ENCODE peak calls at places on chromosomes 11 and 22, in four cellular contexts. One of them, this sample, is unnamed.

GRCh38 chr22:39148727-39149535 is 3.5 kb downstream of the CBX7 start:
- DNase-seq in CD4-positive, alpha-beta T cell: peak; percentile 53
- DNase-seq in smooth muscle cell of the brain vasculature: no peak
- DNase-seq in T-helper 2 cell: peak; percentile 70
- DNase-seq in this sample: peak; percentile 72

GRCh38 chr22:34760276-34761008 is 305.5 kb upstream of the ISX start:
- DNase-seq in T-helper 2 cell: no peak
- DNase-seq in CD4-positive, alpha-beta T cell: no peak
- DNase-seq in smooth muscle cell of the brain vasculature: no peak
- DNase-seq in this sample: no peak

GRCh38 chr11:40168461-40168860 is 1291.0 kb downstream of the LRRC4C start:
- DNase-seq in smooth muscle cell of the brain vasculature: no peak
- DNase-seq in T-helper 2 cell: no peak
- DNase-seq in CD4-positive, alpha-beta T cell: no peak
- DNase-seq in this sample: no peak

GRCh38 chr22:24510694-24511625 is 15.8 kb downstream of the UPB1 start:
- DNase-seq in CD4-positive, alpha-beta T cell: no peak
- DNase-seq in smooth muscle cell of the brain vasculature: no peak
- DNase-seq in T-helper 2 cell: no peak
- DNase-seq in this sample: no peak

GRCh38 chr11:87301785-87302540 is 264.2 kb downstream of the TMEM135 start:
- DNase-seq in CD4-positive, alpha-beta T cell: no peak
- DNase-seq in T-helper 2 cell: no peak
- DNase-seq in smooth muscle cell of the brain vasculature: no peak
- DNase-seq in this sample: no peak

GRCh38 chr11:60971520-60971919 is at the start of gene CD6:
- DNase-seq in CD4-positive, alpha-beta T cell: peak; percentile 70
- DNase-seq in smooth muscle cell of the brain vasculature: no peak
- DNase-seq in T-helper 2 cell: peak; percentile 50
- DNase-seq in this sample: peak; percentile 71

GRCh38 chr11:33633251-33634003 is 67.2 kb downstream of the C11orf91 start:
- DNase-seq in CD4-positive, alpha-beta T cell: no peak
- DNase-seq in T-helper 2 cell: no peak
- DNase-seq in smooth muscle cell of the brain vasculature: peak; percentile 62
- DNase-seq in this sample: no peak

GRCh38 chr11:121933694-121934093 is 182.3 kb downstream of the BLID start:
- DNase-seq in CD4-positive, alpha-beta T cell: no peak
- DNase-seq in T-helper 2 cell: no peak
- DNase-seq in smooth muscle cell of the brain vasculature: no peak
- DNase-seq in this sample: no peak

GRCh38 chr22:17501679-17502285 is 61.5 kb upstream of the SLC25A18 start:
- DNase-seq in T-helper 2 cell: no peak
- DNase-seq in CD4-positive, alpha-beta T cell: peak; percentile 10
- DNase-seq in smooth muscle cell of the brain vasculature: peak; percentile 54
- DNase-seq in this sample: peak; percentile 22

GRCh38 chr11:28860898-28861297 is 752.7 kb downstream of the METTL15 start:
- DNase-seq in CD4-positive, alpha-beta T cell: no peak
- DNase-seq in smooth muscle cell of the brain vasculature: peak; percentile 28
- DNase-seq in T-helper 2 cell: no peak
- DNase-seq in this sample: no peak

GRCh38 chr11:14094481-14095037 is 132.0 kb downstream of the SPON1 start:
- DNase-seq in CD4-positive, alpha-beta T cell: no peak
- DNase-seq in T-helper 2 cell: no peak
- DNase-seq in smooth muscle cell of the brain vasculature: no peak
- DNase-seq in this sample: no peak

GRCh38 chr22:41681616-41682015 is 7.1 kb downstream of the SNU13 start:
- DNase-seq in CD4-positive, alpha-beta T cell: no peak
- DNase-seq in T-helper 2 cell: no peak
- DNase-seq in smooth muscle cell of the brain vasculature: no peak
- DNase-seq in this sample: no peak

GRCh38 chr11:117221775-117222517 is 9.9 kb downstream of the PCSK7 start:
- DNase-seq in CD4-positive, alpha-beta T cell: no peak
- DNase-seq in smooth muscle cell of the brain vasculature: peak; percentile 73
- DNase-seq in T-helper 2 cell: no peak
- DNase-seq in this sample: no peak

GRCh38 chr11:77082838-77083552 is 16.2 kb downstream of the CAPN5 start:
- DNase-seq in T-helper 2 cell: no peak
- DNase-seq in CD4-positive, alpha-beta T cell: peak; percentile 37
- DNase-seq in smooth muscle cell of the brain vasculature: no peak
- DNase-seq in this sample: peak; percentile 46

GRCh38 chr11:111093061-111093460 is 152.5 kb upstream of the POU2AF2 start:
- DNase-seq in T-helper 2 cell: no peak
- DNase-seq in CD4-positive, alpha-beta T cell: no peak
- DNase-seq in smooth muscle cell of the brain vasculature: no peak
- DNase-seq in this sample: no peak

GRCh38 chr11:116981216-116981887 is 116.9 kb downstream of the SIK3 start:
- DNase-seq in CD4-positive, alpha-beta T cell: no peak
- DNase-seq in T-helper 2 cell: no peak
- DNase-seq in smooth muscle cell of the brain vasculature: no peak
- DNase-seq in this sample: no peak

GRCh38 chr22:37068859-37069258 is 17.3 kb downstream of the KCTD17 start:
- DNase-seq in CD4-positive, alpha-beta T cell: no peak
- DNase-seq in T-helper 2 cell: no peak
- DNase-seq in smooth muscle cell of the brain vasculature: no peak
- DNase-seq in this sample: no peak

GRCh38 chr22:21862386-21863242 is 4.8 kb downstream of the MAPK1 start:
- DNase-seq in smooth muscle cell of the brain vasculature: no peak
- DNase-seq in CD4-positive, alpha-beta T cell: no peak
- DNase-seq in T-helper 2 cell: no peak
- DNase-seq in this sample: no peak

GRCh38 chr11:126012852-126013251 is 49.8 kb downstream of the CDON start:
- DNase-seq in CD4-positive, alpha-beta T cell: no peak
- DNase-seq in smooth muscle cell of the brain vasculature: no peak
- DNase-seq in T-helper 2 cell: no peak
- DNase-seq in this sample: no peak

GRCh38 chr11:63564056-63564784 is 1.0 kb upstream of the PLAAT2 start:
- DNase-seq in smooth muscle cell of the brain vasculature: no peak
- DNase-seq in T-helper 2 cell: no peak
- DNase-seq in CD4-positive, alpha-beta T cell: no peak
- DNase-seq in this sample: no peak

GRCh38 chr11:208917-209260 is 1.4 kb downstream of the RIC8A start:
- DNase-seq in T-helper 2 cell: no peak
- DNase-seq in CD4-positive, alpha-beta T cell: no peak
- DNase-seq in smooth muscle cell of the brain vasculature: no peak
- DNase-seq in this sample: no peak

GRCh38 chr11:122998727-122999370 is 17.2 kb upstream of the BSX start:
- DNase-seq in smooth muscle cell of the brain vasculature: no peak
- DNase-seq in T-helper 2 cell: no peak
- DNase-seq in CD4-positive, alpha-beta T cell: no peak
- DNase-seq in this sample: no peak

GRCh38 chr11:71252434-71252781 is at the start of gene SHANK2:
- DNase-seq in CD4-positive, alpha-beta T cell: no peak
- DNase-seq in smooth muscle cell of the brain vasculature: no peak
- DNase-seq in T-helper 2 cell: no peak
- DNase-seq in this sample: no peak

GRCh38 chr11:2202900-2203439 is 31.4 kb upstream of the TH start:
- DNase-seq in CD4-positive, alpha-beta T cell: peak; percentile 2
- DNase-seq in T-helper 2 cell: no peak
- DNase-seq in smooth muscle cell of the brain vasculature: no peak
- DNase-seq in this sample: no peak

GRCh38 chr11:82858556-82859091 is 41.6 kb downstream of the PRCP start:
- DNase-seq in T-helper 2 cell: no peak
- DNase-seq in CD4-positive, alpha-beta T cell: no peak
- DNase-seq in smooth muscle cell of the brain vasculature: no peak
- DNase-seq in this sample: no peak

GRCh38 chr11:17535488-17535887 is 8.7 kb downstream of the USH1C start:
- DNase-seq in CD4-positive, alpha-beta T cell: no peak
- DNase-seq in T-helper 2 cell: no peak
- DNase-seq in smooth muscle cell of the brain vasculature: no peak
- DNase-seq in this sample: no peak

GRCh38 chr11:132312616-132313210 is 942.3 kb downstream of the NTM start:
- DNase-seq in CD4-positive, alpha-beta T cell: no peak
- DNase-seq in smooth muscle cell of the brain vasculature: no peak
- DNase-seq in T-helper 2 cell: no peak
- DNase-seq in this sample: no peak

GRCh38 chr11:34364102-34364501 is 6.3 kb upstream of the ABTB2 start:
- DNase-seq in CD4-positive, alpha-beta T cell: no peak
- DNase-seq in T-helper 2 cell: no peak
- DNase-seq in smooth muscle cell of the brain vasculature: no peak
- DNase-seq in this sample: no peak

GRCh38 chr11:86807356-86807755 is 7.0 kb downstream of the PRSS23 start:
- DNase-seq in smooth muscle cell of the brain vasculature: no peak
- DNase-seq in CD4-positive, alpha-beta T cell: no peak
- DNase-seq in T-helper 2 cell: no peak
- DNase-seq in this sample: no peak

GRCh38 chr22:46934746-46935491 is 172.5 kb downstream of the TBC1D22A start:
- DNase-seq in T-helper 2 cell: no peak
- DNase-seq in CD4-positive, alpha-beta T cell: no peak
- DNase-seq in smooth muscle cell of the brain vasculature: peak; percentile 45
- DNase-seq in this sample: no peak

GRCh38 chr11:65316979-65317786 is 2.5 kb downstream of the CDC42EP2 start:
- DNase-seq in CD4-positive, alpha-beta T cell: no peak
- DNase-seq in smooth muscle cell of the brain vasculature: no peak
- DNase-seq in T-helper 2 cell: no peak
- DNase-seq in this sample: no peak

GRCh38 chr11:107844041-107844440 is 14.5 kb downstream of the SLC35F2 start:
- DNase-seq in T-helper 2 cell: no peak
- DNase-seq in CD4-positive, alpha-beta T cell: no peak
- DNase-seq in smooth muscle cell of the brain vasculature: no peak
- DNase-seq in this sample: no peak

GRCh38 chr11:128691802-128692749 is 1.8 kb upstream of the FLI1 start:
- DNase-seq in T-helper 2 cell: no peak
- DNase-seq in CD4-positive, alpha-beta T cell: no peak
- DNase-seq in smooth muscle cell of the brain vasculature: no peak
- DNase-seq in this sample: no peak

GRCh38 chr22:38262051-38262795 is 10.6 kb downstream of the TMEM184B start:
- DNase-seq in CD4-positive, alpha-beta T cell: peak; percentile 19
- DNase-seq in T-helper 2 cell: peak; percentile 16
- DNase-seq in smooth muscle cell of the brain vasculature: no peak
- DNase-seq in this sample: no peak

GRCh38 chr22:43230983-43231723 is 44.2 kb upstream of the TTLL12 start:
- DNase-seq in CD4-positive, alpha-beta T cell: peak; percentile 58
- DNase-seq in T-helper 2 cell: peak; percentile 48
- DNase-seq in smooth muscle cell of the brain vasculature: no peak
- DNase-seq in this sample: peak; percentile 55

GRCh38 chr11:61336171-61336935 is 3.3 kb downstream of the TKFC start:
- DNase-seq in CD4-positive, alpha-beta T cell: peak; percentile 73
- DNase-seq in smooth muscle cell of the brain vasculature: peak; percentile 58
- DNase-seq in T-helper 2 cell: peak; percentile 71
- DNase-seq in this sample: peak; percentile 71

GRCh38 chr11:119875841-119876600 is 147.0 kb upstream of the NECTIN1 start:
- DNase-seq in CD4-positive, alpha-beta T cell: no peak
- DNase-seq in smooth muscle cell of the brain vasculature: no peak
- DNase-seq in T-helper 2 cell: no peak
- DNase-seq in this sample: no peak